ENCODE peak calls at places on chromosomes 6 and 20, in five cellular contexts. Q, H, W, N and I are unnamed samples. For H3K27me3, the result is how much of the 10 kb centered on the place peaks cover.

GRCh38 chr20:43749734-43750294 is 23.0 kb upstream of the GTSF1L start:
- DNase-seq in Q (peak), H (peak), W (peak), N (peak), I (peak)

GRCh38 chr6:47455533-47456209 is 21.9 kb upstream of the CD2AP start:
- DNase-seq in Q (no peak), H (no peak), W (peak), N (no peak), I (no peak)

GRCh38 chr6:148521158-148521557 is 178.5 kb downstream of the SASH1 start:
- DNase-seq in Q (no peak), H (no peak), W (no peak), N (no peak), I (no peak)

GRCh38 chr20:16228722-16229121 is 344.5 kb downstream of the KIF16B start:
- DNase-seq in Q (no peak), H (no peak), W (no peak), N (no peak), I (no peak)

GRCh38 chr6:167855825-167856425 is 29.2 kb downstream of the AFDN start:
- DNase-seq in Q (peak), H (no peak), W (peak), N (no peak), I (peak)

GRCh38 chr6:43188426-43188825 is 6.4 kb downstream of the CUL9 start:
- DNase-seq in Q (no peak), H (no peak), W (no peak), N (no peak), I (no peak)

GRCh38 chr20:48503166-48503815 is 324.5 kb downstream of the PREX1 start:
- DNase-seq in Q (no peak), H (no peak), W (no peak), N (no peak), I (no peak)

GRCh38 chr6:163504984-163505640 is 90.6 kb downstream of the QKI start:
- DNase-seq in Q (no peak), H (no peak), W (no peak), N (no peak), I (no peak)

GRCh38 chr6:152671146-152671545 is 26.6 kb upstream of the MYCT1 start:
- DNase-seq in Q (peak), H (no peak), W (peak), N (no peak), I (no peak)

DNA sequence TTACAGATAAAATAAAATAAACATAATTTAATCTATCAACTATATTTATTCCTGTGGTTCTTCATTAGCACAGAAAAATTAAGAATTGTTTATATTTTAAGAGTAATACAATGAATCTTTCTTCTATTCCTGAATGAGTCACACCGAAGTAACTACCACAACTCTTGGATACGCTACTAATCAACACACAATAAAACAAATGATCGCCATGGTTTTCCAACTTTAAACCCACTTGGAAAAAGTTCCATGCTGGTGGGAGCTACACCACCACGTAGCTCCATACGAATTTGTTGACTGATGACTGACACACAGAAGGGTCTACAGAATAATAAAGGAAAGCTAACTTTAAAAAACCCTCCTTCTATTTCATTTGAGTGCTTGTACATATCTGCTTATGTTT is 135.8 kb upstream of the NEDD9 start:
- DNase-seq in Q (no peak), H (no peak), W (peak), N (no peak), I (no peak)
- TF ChIP-seq CTCF in Q (no peak), H (no peak), W (no peak), N (no peak), I (no peak)

GRCh38 chr20:4243071-4243470 is 227.7 kb upstream of the RNF24 start:
- DNase-seq in Q (no peak), H (peak), W (peak), N (no peak), I (no peak)

GRCh38 chr20:4245542-4245941 is 230.2 kb upstream of the RNF24 start:
- DNase-seq in Q (no peak), H (no peak), W (no peak), N (no peak), I (no peak)

GRCh38 chr20:4246428-4246827 is 231.1 kb upstream of the RNF24 start:
- DNase-seq in Q (no peak), H (no peak), W (no peak), N (no peak), I (no peak)

GRCh38 chr20:4244700-4245485 is 229.5 kb upstream of the RNF24 start:
- DNase-seq in Q (no peak), H (no peak), W (no peak), N (no peak), I (no peak)

DNA sequence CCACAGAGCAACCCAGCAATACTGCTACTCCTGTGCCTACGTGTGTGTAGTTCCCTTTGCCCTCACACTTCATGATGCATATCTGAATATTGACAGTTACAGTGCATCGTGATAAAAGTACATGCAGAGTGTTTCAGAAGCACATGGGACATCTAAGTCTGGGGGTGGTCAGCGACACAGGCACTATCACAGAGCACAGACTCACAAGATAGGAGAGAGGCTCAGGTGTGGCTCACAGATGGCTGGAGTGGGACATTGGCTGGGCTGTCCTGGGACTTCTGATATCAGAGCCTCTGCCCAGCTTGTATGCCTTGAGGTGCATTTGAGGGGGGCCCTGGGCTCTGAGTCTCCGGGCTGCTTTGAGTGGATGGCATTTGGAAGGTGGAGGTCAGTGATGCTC is 227.0 kb upstream of the RNF24 start:
- DNase-seq in Q (no peak), H (no peak), W (no peak), N (no peak), I (no peak)
- H3K27me3 ChIP-seq in Q (under half), H (under half), W (under half), N (under half), I (under half)

GRCh38 chr6:31969712-31970603 is 2.0 kb downstream of the DXO start:
- DNase-seq in Q (peak), H (no peak), W (peak), N (no peak), I (peak)

GRCh38 chr6:31971279-31971992 is 502 bp downstream of the DXO start:
- DNase-seq in Q (no peak), H (no peak), W (no peak), N (no peak), I (no peak)

GRCh38 chr6:31971993-31972708 is at the start of gene DXO:
- DNase-seq in Q (peak), H (peak), W (peak), N (peak), I (peak)

GRCh38 chr6:31968791-31969711 is 2.9 kb downstream of the DXO start:
- DNase-seq in Q (no peak), H (no peak), W (no peak), N (no peak), I (no peak)

GRCh38 chr6:31970604-31971271 is 1.2 kb downstream of the DXO start:
- DNase-seq in Q (no peak), H (no peak), W (no peak), N (no peak), I (no peak)
- H3K27ac ChIP-seq in Q (peak), H (no peak), W (peak), N (peak), I (peak)

DNA sequence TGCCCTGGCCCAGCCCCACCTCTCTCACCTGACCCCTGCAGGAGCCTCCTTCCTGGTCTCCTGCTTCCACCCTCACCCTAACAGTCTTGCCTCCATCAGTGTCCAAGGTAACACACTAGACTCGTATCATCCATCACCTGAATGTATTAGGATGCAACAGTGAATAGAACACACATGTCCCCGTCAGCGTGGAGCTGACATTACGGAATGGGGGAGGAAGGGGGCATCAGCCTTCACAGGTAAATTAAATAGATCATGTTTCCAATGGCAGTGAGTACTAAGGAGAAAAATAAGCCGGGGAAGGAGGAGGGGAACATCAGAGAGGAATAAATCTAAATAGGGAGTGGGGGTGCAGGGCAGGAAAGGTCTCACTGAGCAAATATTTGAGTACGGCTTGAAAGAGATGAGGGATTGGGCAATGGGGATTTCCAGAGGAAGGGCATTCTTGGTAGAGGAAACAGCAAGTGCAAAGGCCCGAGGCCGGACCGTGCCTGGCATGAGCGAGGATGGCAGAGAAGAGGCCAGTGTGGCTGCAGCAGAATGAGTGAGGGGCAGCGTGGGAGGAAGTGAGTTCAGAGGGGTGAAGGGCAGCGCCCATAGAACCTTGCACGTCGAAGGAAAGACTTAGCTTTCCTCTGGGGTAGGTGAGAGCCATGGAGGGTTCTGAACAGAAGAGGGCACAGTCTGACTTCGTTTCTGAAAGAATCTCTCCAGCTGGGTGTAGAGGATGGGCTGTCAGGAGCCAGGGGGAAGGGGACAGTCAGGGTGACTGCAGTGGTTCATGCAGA is 110.1 kb upstream of the PTPN1 start:
- DNase-seq in Q (peak), H (no peak), W (no peak), N (no peak), I (no peak)
- TF ChIP-seq CTCF in Q (peak), H (peak), W (no peak), N (peak), I (peak)

GRCh38 chr20:46485431-46485830 is 27.9 kb downstream of the ZNF334 start:
- DNase-seq in Q (no peak), H (no peak), W (no peak), N (no peak), I (no peak)
- H3K27me3 ChIP-seq in Q (under half), H (under half), W (under half), N (under half), I (under half)

DNA sequence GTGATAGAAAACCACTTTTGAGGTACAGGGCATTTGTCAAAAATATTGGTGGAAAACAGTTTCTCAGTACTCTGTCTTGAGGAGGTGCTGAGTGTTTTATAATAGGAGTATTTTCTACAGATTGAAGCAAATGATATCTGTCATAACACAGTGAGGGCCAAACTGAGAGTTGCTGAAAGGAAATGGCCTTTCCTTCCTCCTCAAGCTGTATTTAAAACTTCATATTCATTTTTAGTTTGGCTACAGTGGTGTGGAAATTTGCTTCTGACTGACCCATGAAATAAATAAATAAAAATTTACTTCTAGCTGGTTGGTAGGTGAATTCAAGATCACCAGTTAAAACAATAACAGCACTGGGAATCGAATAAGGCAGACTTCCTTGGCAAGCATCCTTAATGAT is 828.5 kb upstream of the CITED2 start:
- DNase-seq in Q (no peak), H (no peak), W (no peak), N (no peak), I (no peak)
- H3K27ac ChIP-seq in Q (no peak), H (no peak), W (no peak), N (no peak), I (no peak)

DNA sequence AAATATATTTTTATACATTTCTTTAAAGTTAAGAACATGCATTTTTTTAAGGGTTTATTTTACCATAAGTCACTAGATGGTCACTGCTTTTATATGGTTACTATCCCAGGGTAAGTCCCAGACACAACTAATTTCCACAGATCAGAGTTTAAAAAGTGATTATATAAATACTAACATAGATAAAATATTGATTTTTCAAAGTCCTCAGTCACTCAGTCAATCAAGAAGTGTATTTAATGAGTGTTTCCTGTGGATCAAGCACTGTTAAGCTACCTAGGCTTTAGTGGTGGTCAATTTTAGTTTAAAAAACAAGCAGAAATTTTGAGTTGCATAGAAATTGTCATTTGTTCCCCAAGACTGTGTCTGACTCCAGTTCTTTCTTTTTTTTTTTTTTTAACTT is 399.5 kb upstream of the SYNCRIP start:
- DNase-seq in Q (no peak), H (no peak), W (no peak), N (no peak), I (no peak)
- TF ChIP-seq CTCF in Q (no peak), H (no peak), W (no peak), N (no peak), I (no peak)